ENCODE peak calls at places on chromosomes 16 and 17, in ten cellular contexts. U is DND-41; O is foreskin fibroblast; M is H7; K is AG10803; S is CD8-positive, alpha-beta T cell; A is right atrium auricular region; G is mesendoderm; W is adrenal gland; X is cardiac fibroblast. E is an unnamed sample.

GRCh38 chr17:75110307-75110937 is 653 bp downstream of the ARMC7 start:
- DNase-seq in A (no peak), O (peak), G (peak), M (no peak), S (peak), W (peak), K (peak), U (peak), X (no peak), E (peak)

GRCh38 chr16:58306327-58306726 is 11.5 kb upstream of the PRSS54 start:
- DNase-seq in X (peak), S (no peak), M (no peak), G (no peak), W (peak), A (no peak), O (peak), U (peak), K (peak), E (peak)

GRCh38 chr17:54435966-54436365 is 464.7 kb upstream of the TOM1L1 start:
- DNase-seq in G (no peak), K (no peak), M (no peak), S (no peak), U (no peak), W (no peak), A (no peak), O (no peak), X (no peak), E (no peak)

GRCh38 chr16:23929237-23929636 is 93.5 kb downstream of the PRKCB start:
- DNase-seq in M (no peak), K (no peak), U (no peak), A (no peak), G (no peak), O (no peak), W (no peak), X (no peak), S (no peak), E (no peak)

GRCh38 chr16:26905336-26905735 is 161.4 kb upstream of the C16orf82 start:
- DNase-seq in S (no peak), W (no peak), O (peak), X (no peak), A (no peak), M (no peak), K (peak), G (no peak), U (no peak), E (no peak)

GRCh38 chr17:29597361-29598172 is 4.6 kb downstream of the ANKRD13B start:
- DNase-seq in S (no peak), M (peak), U (no peak), O (no peak), W (no peak), A (no peak), G (no peak), K (no peak), X (no peak), E (no peak)

GRCh38 chr16:87854053-87854906 is 15.0 kb downstream of the SLC7A5 start:
- DNase-seq in O (no peak), W (no peak), G (no peak), M (peak), A (no peak), S (no peak), K (no peak), X (peak), U (no peak), E (no peak)

GRCh38 chr16:4694664-4695451 is 1.5 kb downstream of the NUDT16L1 start:
- DNase-seq in A (no peak), U (no peak), K (peak), G (peak), W (no peak), S (no peak), O (peak), M (peak), X (no peak), E (no peak)

GRCh38 chr17:3845361-3845753 is 689 bp downstream of the NCBP3 start:
- DNase-seq in A (no peak), K (peak), W (peak), S (peak), M (no peak), O (peak), G (peak), U (no peak), X (no peak), E (no peak)

GRCh38 chr17:16171613-16172012 is 43.7 kb downstream of the NCOR1 start:
- DNase-seq in G (no peak), A (no peak), U (no peak), W (no peak), O (no peak), K (no peak), S (no peak), X (no peak), M (no peak), E (peak)

GRCh38 chr17:36544049-36544319 is 735 bp upstream of the GGNBP2 start:
- DNase-seq in G (peak), S (no peak), W (peak), K (peak), M (no peak), X (peak), A (peak), U (peak), O (peak), E (no peak)

GRCh38 chr17:31508310-31509094 is 117.0 kb downstream of the RAB11FIP4 start:
- DNase-seq in W (no peak), S (peak), K (no peak), A (no peak), U (no peak), O (no peak), G (peak), M (peak), X (no peak), E (peak)

GRCh38 chr16:78376452-78376851 is 277.0 kb downstream of the WWOX start:
- DNase-seq in G (no peak), O (no peak), S (no peak), A (no peak), K (no peak), U (no peak), X (no peak), W (peak), M (no peak), E (no peak)

GRCh38 chr16:2529961-2530628 is 1.1 kb downstream of the CEMP1 start:
- DNase-seq in G (no peak), S (no peak), A (no peak), U (no peak), O (no peak), M (no peak), X (no peak), W (no peak), K (no peak), E (no peak)

GRCh38 chr17:48219605-48220004 is 112.0 kb downstream of the SNX11 start:
- DNase-seq in S (no peak), X (no peak), A (no peak), K (no peak), M (peak), W (no peak), U (no peak), O (no peak), G (peak), E (no peak)

GRCh38 chr17:35612924-35613521 is 25.9 kb downstream of the AP2B1 start:
- DNase-seq in M (peak), O (peak), W (peak), K (peak), A (no peak), X (peak), S (no peak), G (peak), U (peak), E (peak)

GRCh38 chr17:77372444-77373297 is 231.9 kb downstream of the SEC14L1 start:
- DNase-seq in U (peak), O (peak), W (peak), G (peak), M (peak), X (peak), A (peak), K (peak), S (peak), E (peak)

GRCh38 chr16:50675686-50676610 is 5.2 kb downstream of the SNX20 start:
- DNase-seq in K (no peak), G (no peak), M (no peak), S (no peak), U (no peak), O (no peak), A (no peak), X (no peak), W (no peak), E (no peak)

GRCh38 chr17:35011671-35012216 is 31.4 kb downstream of the LIG3 start:
- DNase-seq in W (no peak), X (no peak), S (no peak), A (no peak), O (peak), K (no peak), G (no peak), U (no peak), M (no peak), E (no peak)

GRCh38 chr17:17403899-17404576 is 72.8 kb upstream of the MED9 start:
- DNase-seq in K (no peak), A (no peak), X (no peak), W (no peak), M (no peak), S (peak), U (peak), O (no peak), G (no peak), E (no peak)

GRCh38 chr17:65268832-65269231 is 131.7 kb downstream of the RGS9 start:
- DNase-seq in W (no peak), X (peak), G (no peak), M (no peak), U (no peak), O (peak), A (no peak), S (no peak), K (peak), E (no peak)

GRCh38 chr17:5257124-5257523 is 22.5 kb upstream of the SCIMP start:
- DNase-seq in K (no peak), W (no peak), G (no peak), O (no peak), S (no peak), X (no peak), A (no peak), U (no peak), M (no peak), E (no peak)

GRCh38 chr16:24309222-24309905 is 53.2 kb downstream of the CACNG3 start:
- DNase-seq in S (no peak), G (no peak), M (no peak), X (peak), W (peak), K (peak), A (no peak), O (peak), U (no peak), E (no peak)

GRCh38 chr17:40014375-40014980 is 762 bp upstream of the CSF3 start:
- DNase-seq in U (no peak), A (no peak), W (peak), G (peak), O (no peak), S (no peak), X (peak), K (no peak), M (peak), E (no peak)
- H3K4me3 ChIP-seq in U (no peak), A (no peak), W (no peak), G (no peak), O (no peak), S (no peak), X (no peak), K (no peak), M (no peak), E (no peak)

DNA sequence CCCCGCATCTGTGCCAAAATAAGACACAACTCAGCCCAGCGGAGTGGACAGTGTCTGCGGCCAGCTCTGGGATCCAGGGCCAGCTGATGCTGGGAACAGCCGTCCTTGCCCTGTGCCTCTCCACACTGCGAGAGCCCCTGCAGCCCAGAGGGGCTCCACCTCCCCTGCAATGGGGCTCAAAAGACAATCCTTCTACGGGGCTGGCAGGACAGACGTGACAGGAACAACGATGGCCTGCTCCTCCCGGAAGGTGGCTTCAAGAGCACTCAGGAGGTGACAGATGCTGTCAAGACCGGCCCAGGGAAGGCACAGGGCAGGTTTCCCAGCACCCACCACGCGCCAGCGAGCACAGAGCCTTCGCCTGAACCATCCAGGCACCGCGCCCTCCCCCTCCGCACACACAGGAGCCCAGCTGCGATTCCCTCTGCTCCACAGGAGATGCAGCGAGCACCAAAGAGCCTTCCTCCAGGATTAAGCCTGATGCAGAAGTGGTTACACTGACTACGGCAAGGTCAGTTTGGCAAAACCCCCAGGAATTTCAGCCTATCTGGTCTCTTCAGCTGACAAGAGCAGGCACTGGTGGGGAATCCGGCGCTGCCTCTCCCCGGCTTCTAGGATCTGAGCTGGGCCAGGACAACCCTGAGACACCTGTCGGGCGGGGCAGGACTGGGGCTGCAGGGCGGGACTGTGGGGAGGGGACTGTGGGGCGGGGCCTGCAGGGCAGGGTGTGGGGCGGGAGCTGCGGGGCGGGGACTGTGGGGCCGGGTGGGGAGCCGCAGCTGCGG is 103.4 kb downstream of the ZNF778 start:
- DNase-seq in O (peak), S (no peak), W (peak), K (no peak), X (no peak), G (peak), U (no peak), A (no peak), M (peak), E (peak)
- H3K4me3 ChIP-seq in O (no peak), S (no peak), W (no peak), K (no peak), X (no peak), G (no peak), U (no peak), A (peak), M (no peak), E (no peak)

DNA sequence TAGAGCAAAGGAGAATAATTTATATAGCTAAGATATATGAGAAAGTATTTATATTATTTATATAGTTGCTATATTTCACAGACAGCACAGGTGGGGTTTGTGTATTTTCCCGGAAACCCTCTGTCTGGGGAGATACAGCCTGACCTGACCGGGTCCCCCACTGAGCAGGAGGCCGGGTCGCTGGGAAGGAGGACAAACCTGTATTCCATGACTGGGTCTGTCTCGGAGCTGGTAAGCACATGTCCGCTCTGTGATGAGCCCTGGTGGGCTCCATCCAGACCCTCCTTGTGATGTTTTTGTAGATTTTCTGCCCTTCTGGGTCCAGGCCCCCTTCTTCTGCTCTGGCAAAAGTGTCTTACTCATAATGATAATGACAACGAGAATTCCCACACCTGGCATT is 27.7 kb downstream of the WNT9B start:
- DNase-seq in M (no peak), S (no peak), A (no peak), U (no peak), K (no peak), W (no peak), X (no peak), G (no peak), O (no peak), E (no peak)
- H3K4me3 ChIP-seq in M (no peak), S (no peak), A (no peak), U (no peak), K (no peak), W (no peak), X (no peak), G (no peak), O (no peak), E (no peak)

GRCh38 chr16:850668-851067 is 50.1 kb upstream of the GNG13 start:
- DNase-seq in W (no peak), G (no peak), U (no peak), M (no peak), K (no peak), O (no peak), S (no peak), A (no peak), X (no peak), E (no peak)
- H3K4me3 ChIP-seq in W (no peak), G (no peak), U (no peak), M (no peak), K (no peak), O (no peak), S (no peak), A (no peak), X (no peak), E (no peak)

GRCh38 chr17:60523822-60524221 is 2.2 kb downstream of the APPBP2 start:
- DNase-seq in X (no peak), M (no peak), U (no peak), K (no peak), S (no peak), O (no peak), W (no peak), G (no peak), A (no peak), E (no peak)
- H3K4me3 ChIP-seq in X (peak), M (no peak), U (peak), K (peak), S (peak), O (peak), W (no peak), G (no peak), A (peak), E (no peak)

GRCh38 chr16:66427451-66427860 is 361 bp downstream of the BEAN1 start:
- DNase-seq in A (no peak), K (no peak), M (peak), G (no peak), U (no peak), O (no peak), W (no peak), X (no peak), S (no peak), E (no peak)
- H3K4me3 ChIP-seq in A (peak), K (peak), M (peak), G (no peak), U (no peak), O (peak), W (no peak), X (peak), S (peak), E (peak)

GRCh38 chr17:81308161-81308560 is 13.1 kb upstream of the SLC38A10 start:
- DNase-seq in X (no peak), U (no peak), O (no peak), S (no peak), W (no peak), A (no peak), G (no peak), K (no peak), M (no peak), E (no peak)
- H3K4me3 ChIP-seq in X (no peak), U (no peak), O (no peak), S (no peak), W (no peak), A (no peak), G (no peak), K (no peak), M (no peak), E (peak)

GRCh38 chr17:10290046-10290445 is 82.8 kb downstream of the MYH13 start:
- DNase-seq in M (no peak), A (no peak), O (no peak), X (peak), U (no peak), K (peak), G (no peak), S (no peak), W (no peak), E (no peak)

GRCh38 chr17:10294162-10294561 is 78.6 kb downstream of the MYH13 start:
- DNase-seq in S (no peak), G (no peak), U (no peak), O (no peak), M (no peak), X (no peak), W (no peak), K (no peak), A (no peak), E (no peak)

GRCh38 chr17:10295728-10296343 is 77.0 kb downstream of the MYH13 start:
- DNase-seq in A (no peak), W (peak), M (peak), G (peak), X (peak), O (peak), K (peak), U (peak), S (no peak), E (peak)

GRCh38 chr17:10297691-10298090 is 75.1 kb downstream of the MYH13 start:
- DNase-seq in X (no peak), M (no peak), U (no peak), A (no peak), W (no peak), G (no peak), S (no peak), K (no peak), O (no peak), E (no peak)

GRCh38 chr17:10292057-10292931 is 80.5 kb downstream of the MYH13 start:
- DNase-seq in K (peak), W (no peak), M (no peak), O (no peak), U (no peak), S (no peak), A (peak), X (peak), G (peak), E (no peak)
- H3K4me3 ChIP-seq in K (no peak), W (no peak), M (no peak), O (no peak), U (no peak), S (no peak), A (peak), X (peak), G (no peak), E (no peak)

GRCh38 chr16:11835309-11835708 is 16.0 kb downstream of the RSL1D1 start:
- DNase-seq in S (no peak), G (no peak), K (no peak), W (no peak), X (no peak), M (no peak), O (no peak), U (no peak), A (no peak), E (no peak)

GRCh38 chr16:11828696-11829095 is 22.6 kb downstream of the RSL1D1 start:
- DNase-seq in K (no peak), G (no peak), M (no peak), S (no peak), W (no peak), O (no peak), U (no peak), X (no peak), A (no peak), E (no peak)

GRCh38 chr16:11835891-11836652 is 15.3 kb downstream of the RSL1D1 start:
- DNase-seq in U (no peak), M (no peak), A (no peak), W (no peak), G (peak), O (peak), K (peak), X (peak), S (no peak), E (no peak)

GRCh38 chr16:11836653-11837244 is 14.6 kb downstream of the RSL1D1 start:
- DNase-seq in S (no peak), G (peak), X (peak), M (peak), U (no peak), W (no peak), K (peak), A (no peak), O (peak), E (no peak)

GRCh38 chr16:11833951-11834695 is 17.2 kb downstream of the RSL1D1 start:
- DNase-seq in X (peak), M (no peak), A (no peak), S (no peak), G (no peak), W (no peak), K (peak), U (no peak), O (peak), E (no peak)
- H3K4me3 ChIP-seq in X (no peak), M (no peak), A (no peak), S (no peak), G (no peak), W (no peak), K (no peak), U (no peak), O (no peak), E (no peak)

GRCh38 chr16:54986404-54986803 is 55.7 kb downstream of the IRX5 start:
- DNase-seq in X (no peak), A (no peak), K (no peak), S (no peak), W (no peak), O (no peak), U (no peak), M (peak), G (no peak), E (no peak)
- H3K4me3 ChIP-seq in X (no peak), A (no peak), K (no peak), S (no peak), W (no peak), O (no peak), U (no peak), M (no peak), G (no peak), E (no peak)

E was measured in colonic mucosa.